ENCODE peak calls at places on chromosomes 1 and 21, in eight cellular contexts. One of them, this sample, is unnamed.

GRCh38 chr1:47533176-47534039 is 95.6 kb downstream of the FOXD2 start:
- DNase-seq in AG10803: peak
- DNase-seq in Calu3: no peak
- DNase-seq in spleen: no peak
- DNase-seq in GM13976: peak
- DNase-seq in RWPE1: no peak
- DNase-seq in left lung: peak
- DNase-seq in mammary epithelial cell: no peak
- DNase-seq in this sample: no peak

GRCh38 chr1:234957330-234958065 is 171.1 kb downstream of the TOMM20 start:
- DNase-seq in AG10803: peak
- DNase-seq in Calu3: peak
- DNase-seq in spleen: no peak
- DNase-seq in GM13976: no peak
- DNase-seq in RWPE1: peak
- DNase-seq in left lung: no peak
- DNase-seq in mammary epithelial cell: no peak
- DNase-seq in this sample: peak

GRCh38 chr1:46656643-46657042 is 11.5 kb downstream of the ATPAF1 start:
- DNase-seq in AG10803: no peak
- DNase-seq in Calu3: no peak
- DNase-seq in spleen: no peak
- DNase-seq in GM13976: no peak
- DNase-seq in RWPE1: no peak
- DNase-seq in left lung: no peak
- DNase-seq in mammary epithelial cell: no peak
- DNase-seq in this sample: no peak

GRCh38 chr1:236959112-236959511 is 45.1 kb downstream of the MT1HL1 start:
- DNase-seq in AG10803: no peak
- DNase-seq in Calu3: no peak
- DNase-seq in spleen: no peak
- DNase-seq in GM13976: no peak
- DNase-seq in RWPE1: no peak
- DNase-seq in left lung: no peak
- DNase-seq in mammary epithelial cell: no peak
- DNase-seq in this sample: no peak

GRCh38 chr1:63487336-63488065 is 35.5 kb downstream of the ITGB3BP start:
- DNase-seq in AG10803: no peak
- DNase-seq in Calu3: no peak
- DNase-seq in spleen: no peak
- DNase-seq in GM13976: no peak
- DNase-seq in RWPE1: no peak
- DNase-seq in left lung: no peak
- DNase-seq in mammary epithelial cell: no peak
- DNase-seq in this sample: peak

GRCh38 chr1:206143537-206144155 is 26.5 kb upstream of the AVPR1B start:
- DNase-seq in AG10803: no peak
- DNase-seq in Calu3: no peak
- DNase-seq in spleen: no peak
- DNase-seq in GM13976: no peak
- DNase-seq in RWPE1: no peak
- DNase-seq in left lung: no peak
- DNase-seq in mammary epithelial cell: no peak
- DNase-seq in this sample: no peak

GRCh38 chr1:80751204-80751603 is 1049.5 kb upstream of the ADGRL2 start:
- DNase-seq in AG10803: no peak
- DNase-seq in Calu3: no peak
- DNase-seq in spleen: no peak
- DNase-seq in GM13976: no peak
- DNase-seq in RWPE1: no peak
- DNase-seq in left lung: no peak
- DNase-seq in mammary epithelial cell: no peak
- DNase-seq in this sample: no peak

GRCh38 chr1:168431882-168432281 is 111.9 kb downstream of the XCL2 start:
- DNase-seq in AG10803: no peak
- DNase-seq in Calu3: no peak
- DNase-seq in spleen: no peak
- DNase-seq in GM13976: no peak
- DNase-seq in RWPE1: no peak
- DNase-seq in left lung: no peak
- DNase-seq in mammary epithelial cell: no peak
- DNase-seq in this sample: no peak

GRCh38 chr1:179038528-179039281 is 13.0 kb downstream of the FAM20B start:
- DNase-seq in AG10803: no peak
- DNase-seq in Calu3: no peak
- DNase-seq in spleen: no peak
- DNase-seq in GM13976: no peak
- DNase-seq in RWPE1: peak
- DNase-seq in left lung: no peak
- DNase-seq in mammary epithelial cell: peak
- DNase-seq in this sample: no peak

GRCh38 chr1:37822942-37823865 is 15.2 kb upstream of the YRDC start:
- DNase-seq in AG10803: no peak
- DNase-seq in Calu3: no peak
- DNase-seq in spleen: no peak
- DNase-seq in GM13976: no peak
- DNase-seq in RWPE1: no peak
- DNase-seq in left lung: no peak
- DNase-seq in mammary epithelial cell: peak
- DNase-seq in this sample: peak

GRCh38 chr21:45150630-45151265 is 76.4 kb downstream of the ADARB1 start:
- DNase-seq in AG10803: no peak
- DNase-seq in Calu3: no peak
- DNase-seq in spleen: no peak
- DNase-seq in GM13976: no peak
- DNase-seq in RWPE1: no peak
- DNase-seq in left lung: no peak
- DNase-seq in mammary epithelial cell: no peak
- DNase-seq in this sample: no peak

GRCh38 chr21:28991861-28992525 is 684 bp downstream of the LTN1 start:
- DNase-seq in AG10803: no peak
- DNase-seq in Calu3: no peak
- DNase-seq in spleen: no peak
- DNase-seq in GM13976: no peak
- DNase-seq in RWPE1: peak
- DNase-seq in left lung: no peak
- DNase-seq in mammary epithelial cell: peak
- DNase-seq in this sample: no peak

GRCh38 chr1:35555601-35556477 is 1.4 kb downstream of the KIAA0319L start:
- DNase-seq in AG10803: peak
- DNase-seq in Calu3: no peak
- DNase-seq in spleen: no peak
- DNase-seq in GM13976: no peak
- DNase-seq in RWPE1: peak
- DNase-seq in left lung: no peak
- DNase-seq in mammary epithelial cell: peak
- DNase-seq in this sample: peak

GRCh38 chr1:40360631-40361030 is 12.9 kb upstream of the SMAP2 start:
- DNase-seq in AG10803: no peak
- DNase-seq in Calu3: no peak
- DNase-seq in spleen: no peak
- DNase-seq in GM13976: no peak
- DNase-seq in RWPE1: no peak
- DNase-seq in left lung: no peak
- DNase-seq in mammary epithelial cell: no peak
- DNase-seq in this sample: no peak

GRCh38 chr1:50300303-50300702 is 122.9 kb downstream of the DMRTA2 start:
- DNase-seq in AG10803: no peak
- DNase-seq in Calu3: no peak
- DNase-seq in spleen: no peak
- DNase-seq in GM13976: no peak
- DNase-seq in RWPE1: no peak
- DNase-seq in left lung: no peak
- DNase-seq in mammary epithelial cell: no peak
- DNase-seq in this sample: no peak

GRCh38 chr1:17569200-17570139 is 30.0 kb downstream of the ARHGEF10L start:
- DNase-seq in AG10803: peak
- DNase-seq in Calu3: peak
- DNase-seq in spleen: no peak
- DNase-seq in GM13976: no peak
- DNase-seq in RWPE1: no peak
- DNase-seq in left lung: peak
- DNase-seq in mammary epithelial cell: peak
- DNase-seq in this sample: peak

GRCh38 chr1:54865238-54866073 is 21.5 kb downstream of the DHCR24 start:
- DNase-seq in AG10803: no peak
- DNase-seq in Calu3: no peak
- DNase-seq in spleen: no peak
- DNase-seq in GM13976: no peak
- DNase-seq in RWPE1: no peak
- DNase-seq in left lung: peak
- DNase-seq in mammary epithelial cell: no peak
- DNase-seq in this sample: no peak

GRCh38 chr1:179166663-179167417 is 62.6 kb downstream of the ABL2 start:
- DNase-seq in AG10803: peak
- DNase-seq in Calu3: no peak
- DNase-seq in spleen: no peak
- DNase-seq in GM13976: no peak
- DNase-seq in RWPE1: no peak
- DNase-seq in left lung: no peak
- DNase-seq in mammary epithelial cell: no peak
- DNase-seq in this sample: no peak

GRCh38 chr1:53588053-53588779 is 129.0 kb downstream of the DMRTB1 start:
- DNase-seq in AG10803: no peak
- DNase-seq in Calu3: no peak
- DNase-seq in spleen: no peak
- DNase-seq in GM13976: no peak
- DNase-seq in RWPE1: no peak
- DNase-seq in left lung: no peak
- DNase-seq in mammary epithelial cell: no peak
- DNase-seq in this sample: no peak

GRCh38 chr1:156115514-156116374 is 1.2 kb downstream of the LMNA start:
- DNase-seq in AG10803: peak
- DNase-seq in Calu3: peak
- DNase-seq in spleen: no peak
- DNase-seq in GM13976: no peak
- DNase-seq in RWPE1: no peak
- DNase-seq in left lung: peak
- DNase-seq in mammary epithelial cell: peak
- DNase-seq in this sample: peak

GRCh38 chr1:6077919-6078318 is 32.2 kb downstream of the KCNAB2 start:
- DNase-seq in AG10803: no peak
- DNase-seq in Calu3: no peak
- DNase-seq in spleen: no peak
- DNase-seq in GM13976: no peak
- DNase-seq in RWPE1: no peak
- DNase-seq in left lung: no peak
- DNase-seq in mammary epithelial cell: no peak
- DNase-seq in this sample: no peak

DNA sequence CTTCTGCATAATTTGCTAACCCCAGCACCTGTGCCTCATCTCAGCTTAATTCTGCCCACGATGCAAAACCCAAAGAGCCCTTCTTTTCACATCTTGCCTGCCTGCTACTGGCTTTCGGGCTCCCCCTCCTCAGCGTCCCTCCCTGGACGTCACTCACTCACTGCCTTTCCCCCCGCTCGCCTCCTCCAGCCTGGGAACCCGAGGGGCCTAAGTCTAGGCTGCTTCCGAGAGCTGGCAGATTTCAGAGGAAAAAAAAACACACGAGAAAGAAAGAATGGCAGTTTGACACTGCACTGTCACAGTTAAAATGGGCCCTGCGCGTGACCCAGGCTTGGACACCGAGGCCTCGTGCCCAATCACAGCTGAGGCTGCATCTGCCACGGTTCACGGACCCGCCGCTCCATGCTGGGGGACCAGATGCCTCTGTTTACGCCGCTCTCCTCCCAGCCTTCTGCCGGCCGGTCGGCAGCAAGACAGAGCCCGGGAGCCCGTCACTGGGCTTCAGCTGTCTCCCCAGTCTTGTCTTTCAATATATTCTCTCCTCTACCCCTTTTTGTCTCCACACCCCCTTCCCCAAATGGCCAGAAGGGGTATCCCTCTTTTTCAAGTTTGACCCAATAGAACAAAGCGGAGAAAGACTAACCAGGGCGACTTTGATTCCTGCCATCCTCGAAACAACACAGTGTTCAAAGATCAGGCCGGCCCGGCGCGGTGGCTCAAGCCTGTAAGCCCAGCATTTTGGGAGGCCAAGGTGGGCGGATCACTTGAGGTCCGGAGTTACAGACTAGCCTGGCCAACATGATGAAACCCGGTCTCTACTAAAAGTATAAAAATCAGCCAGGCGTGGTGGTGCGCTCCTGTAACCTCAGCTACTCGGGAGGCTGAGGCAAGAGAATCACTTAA is 77.3 kb upstream of the IFNAR2 start:
- DNase-seq in AG10803: no peak
- DNase-seq in Calu3: no peak
- DNase-seq in spleen: no peak
- DNase-seq in GM13976: no peak
- DNase-seq in RWPE1: no peak
- DNase-seq in left lung: no peak
- DNase-seq in mammary epithelial cell: no peak
- DNase-seq in this sample: no peak
- TF ChIP-seq CTCF in AG10803: no peak
- TF ChIP-seq CTCF in Calu3: no peak
- TF ChIP-seq CTCF in spleen: no peak
- TF ChIP-seq CTCF in GM13976: no peak
- TF ChIP-seq CTCF in RWPE1: no peak
- TF ChIP-seq CTCF in left lung: no peak
- TF ChIP-seq CTCF in mammary epithelial cell: no peak
- TF ChIP-seq CTCF in this sample: no peak

DNA sequence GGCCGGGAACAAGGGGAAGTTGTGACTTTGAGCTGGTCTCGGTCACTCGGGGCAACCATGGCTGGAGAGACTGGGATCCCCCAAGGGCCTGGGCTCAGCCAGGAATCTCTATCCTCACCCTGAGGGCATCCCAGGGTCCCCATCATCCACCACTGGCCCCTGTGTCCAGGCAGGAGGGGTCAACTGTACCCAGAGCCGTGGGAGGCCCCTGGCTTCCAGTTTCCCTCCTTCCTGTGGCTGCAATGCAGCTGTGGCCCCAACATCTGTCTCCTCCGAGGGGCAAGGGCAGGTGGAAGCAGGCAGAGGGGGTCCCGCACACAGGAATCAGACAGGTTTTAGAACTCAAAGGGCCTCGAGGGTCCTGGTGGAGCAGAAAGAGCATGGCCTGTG is 332.7 kb upstream of the VAMP3 start:
- DNase-seq in AG10803: no peak
- DNase-seq in Calu3: no peak
- DNase-seq in spleen: no peak
- DNase-seq in GM13976: no peak
- DNase-seq in RWPE1: no peak
- DNase-seq in left lung: no peak
- DNase-seq in mammary epithelial cell: no peak
- DNase-seq in this sample: no peak
- TF ChIP-seq CTCF in AG10803: no peak
- TF ChIP-seq CTCF in Calu3: no peak
- TF ChIP-seq CTCF in spleen: no peak
- TF ChIP-seq CTCF in GM13976: no peak
- TF ChIP-seq CTCF in RWPE1: no peak
- TF ChIP-seq CTCF in left lung: no peak
- TF ChIP-seq CTCF in mammary epithelial cell: no peak
- TF ChIP-seq CTCF in this sample: no peak

GRCh38 chr21:36553406-36553805 is 73.5 kb upstream of the CLDN14 start:
- DNase-seq in AG10803: no peak
- DNase-seq in Calu3: no peak
- DNase-seq in spleen: no peak
- DNase-seq in GM13976: no peak
- DNase-seq in RWPE1: no peak
- DNase-seq in left lung: no peak
- DNase-seq in mammary epithelial cell: no peak
- DNase-seq in this sample: no peak
- TF ChIP-seq CTCF in AG10803: no peak
- TF ChIP-seq CTCF in Calu3: no peak
- TF ChIP-seq CTCF in spleen: no peak
- TF ChIP-seq CTCF in GM13976: no peak
- TF ChIP-seq CTCF in RWPE1: no peak
- TF ChIP-seq CTCF in left lung: no peak
- TF ChIP-seq CTCF in mammary epithelial cell: no peak
- TF ChIP-seq CTCF in this sample: no peak

GRCh38 chr1:196732526-196732925 is 42.1 kb upstream of the CFHR3 start:
- DNase-seq in AG10803: no peak
- DNase-seq in Calu3: no peak
- DNase-seq in spleen: no peak
- DNase-seq in GM13976: no peak
- DNase-seq in RWPE1: no peak
- DNase-seq in left lung: no peak
- DNase-seq in mammary epithelial cell: no peak
- DNase-seq in this sample: no peak
- TF ChIP-seq CTCF in AG10803: peak
- TF ChIP-seq CTCF in Calu3: no peak
- TF ChIP-seq CTCF in spleen: no peak
- TF ChIP-seq CTCF in GM13976: no peak
- TF ChIP-seq CTCF in RWPE1: no peak
- TF ChIP-seq CTCF in left lung: no peak
- TF ChIP-seq CTCF in mammary epithelial cell: peak
- TF ChIP-seq CTCF in this sample: peak

This sample was measured in PC-3.